ENCODE peak calls at places on chromosomes 3 and 15, in eight cellular contexts. N is AG09309, I is fibroblast of mammary gland, Y is K562, J is adrenal gland, C is GM23338, W is fibroblast of the aortic adventitia, H is bronchial epithelial cell. U is an unnamed sample.

GRCh38 chr15:67178569-67179210 is 75.8 kb downstream of the AAGAB start:
- DNase-seq in N (peak), I (peak), Y (peak), J (no peak), C (no peak), W (peak), H (peak), U (no peak)

GRCh38 chr15:99265541-99266070 is 14.3 kb downstream of the LRRC28 start:
- DNase-seq in N (no peak), I (no peak), Y (no peak), J (no peak), C (no peak), W (no peak), H (no peak), U (no peak)

GRCh38 chr3:169744332-169745054 is 20.4 kb downstream of the TERC start:
- DNase-seq in N (no peak), I (peak), Y (no peak), J (no peak), C (peak), W (peak), H (peak), U (no peak)

GRCh38 chr3:65958216-65958615 is 80.5 kb downstream of the MAGI1 start:
- DNase-seq in N (no peak), I (no peak), Y (no peak), J (no peak), C (no peak), W (no peak), H (no peak), U (no peak)

GRCh38 chr3:41259449-41260062 is 60.3 kb downstream of the CTNNB1 start:
- DNase-seq in N (no peak), I (peak), Y (no peak), J (no peak), C (no peak), W (no peak), H (peak), U (no peak)

GRCh38 chr3:124812291-124813265 is 74.6 kb downstream of the ITGB5 start:
- DNase-seq in N (peak), I (peak), Y (peak), J (no peak), C (no peak), W (peak), H (peak), U (no peak)

GRCh38 chr3:20047940-20048339 is 7.7 kb downstream of the KAT2B start:
- DNase-seq in N (no peak), I (no peak), Y (no peak), J (no peak), C (no peak), W (peak), H (no peak), U (no peak)

GRCh38 chr15:81887913-81888312 is 157.9 kb downstream of the MEX3B start:
- DNase-seq in N (peak), I (peak), Y (no peak), J (no peak), C (no peak), W (peak), H (peak), U (no peak)

GRCh38 chr15:92906563-92907081 is 6.5 kb downstream of the CHD2 start:
- DNase-seq in N (no peak), I (peak), Y (peak), J (no peak), C (no peak), W (peak), H (peak), U (no peak)

GRCh38 chr15:34154725-34155204 is 52.9 kb downstream of the PGBD4 start:
- DNase-seq in N (no peak), I (peak), Y (peak), J (no peak), C (peak), W (no peak), H (peak), U (no peak)

DNA sequence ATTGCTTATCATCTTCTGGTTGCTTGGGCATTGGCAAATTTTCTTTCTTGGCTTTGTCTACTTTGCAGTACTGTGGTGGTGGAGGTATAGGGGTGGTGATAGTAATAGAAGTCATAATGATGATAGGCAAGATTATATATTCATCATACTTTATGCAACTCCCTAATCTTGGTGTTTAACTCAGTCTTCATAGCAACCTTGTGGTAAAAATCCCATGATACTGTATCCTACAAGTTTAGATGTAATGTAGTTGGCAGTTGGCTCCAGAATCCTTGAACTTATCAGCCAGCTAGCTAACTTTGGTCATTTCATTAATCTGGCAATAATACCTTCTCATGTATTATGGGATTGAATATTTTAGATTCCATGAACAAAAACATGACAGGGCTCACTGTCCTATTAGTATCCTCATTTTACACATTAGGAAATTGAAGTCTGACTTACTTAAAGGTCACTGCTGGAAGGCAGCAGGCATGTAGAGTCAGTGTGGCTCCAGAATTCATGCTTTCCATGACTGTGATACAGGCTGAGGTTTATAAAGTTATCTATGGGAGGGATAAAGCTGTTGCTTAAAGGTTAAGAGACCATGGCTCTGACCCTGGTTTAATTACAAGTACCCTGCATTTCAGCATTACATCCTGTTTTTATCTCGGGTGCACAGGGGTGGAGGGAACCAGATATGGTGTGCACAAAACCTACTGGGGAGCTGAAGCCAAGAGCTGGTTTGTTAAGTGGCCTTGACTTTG is 33.3 kb downstream of the RBMS3 start:
- DNase-seq in N (no peak), I (no peak), Y (no peak), J (no peak), C (no peak), W (peak), H (no peak), U (no peak)
- TF ChIP-seq CTCF in N (no peak), I (no peak), Y (no peak), J (no peak), C (no peak), W (no peak), H (no peak), U (no peak)

DNA sequence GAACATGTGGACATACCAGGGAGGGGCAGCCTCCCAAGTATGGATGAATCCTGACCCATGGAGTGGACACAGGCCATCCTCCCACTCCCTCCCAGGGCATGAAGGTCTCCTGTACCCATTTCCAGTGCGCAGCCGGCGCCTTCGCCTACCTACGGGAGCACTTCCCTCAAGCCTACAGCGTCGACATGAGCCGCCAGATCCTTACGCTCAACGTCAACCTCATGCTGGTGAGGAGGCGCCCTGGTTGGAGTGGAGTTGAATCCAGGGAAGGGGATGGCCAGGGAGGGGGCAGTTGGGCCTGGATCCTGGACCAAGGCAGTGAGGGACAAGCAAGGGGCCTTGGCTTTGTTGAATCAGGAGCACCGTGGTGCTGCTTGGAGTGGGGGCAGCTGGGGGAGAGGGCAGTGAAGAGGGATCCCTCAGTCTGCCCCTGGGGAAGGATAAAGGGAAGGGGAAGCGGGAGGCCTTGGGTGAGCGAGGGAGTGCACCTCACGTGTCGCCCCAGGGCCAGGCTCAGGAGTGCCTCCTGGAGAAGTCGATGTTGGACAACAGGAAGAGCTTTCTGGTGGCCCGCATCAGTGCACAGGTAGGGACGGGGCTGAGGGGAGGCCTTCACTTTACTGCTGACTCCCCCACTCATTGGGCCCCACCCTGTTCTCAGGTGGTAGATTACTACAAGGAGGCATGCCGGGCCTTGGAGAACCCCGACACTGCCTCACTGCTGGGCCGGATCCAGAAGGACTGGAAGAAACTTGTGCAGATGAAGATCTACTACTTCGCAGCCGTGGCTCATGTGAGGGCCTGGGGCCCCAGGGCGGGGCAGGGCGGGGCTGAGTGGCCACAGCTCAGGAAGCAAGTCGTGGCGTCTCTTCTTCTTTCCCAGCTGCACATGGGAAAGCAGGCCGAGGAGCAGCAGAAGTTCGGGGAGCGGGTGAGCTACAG is 25.3 kb downstream of the PTPN23 start:
- DNase-seq in N (no peak), I (no peak), Y (peak), J (no peak), C (no peak), W (no peak), H (peak), U (no peak)
- TF ChIP-seq CTCF in N (no peak), I (no peak), Y (no peak), J (no peak), C (no peak), W (no peak), H (no peak), U (no peak)

GRCh38 chr15:65068436-65068835 is 645 bp upstream of the RASL12 start:
- DNase-seq in N (no peak), I (peak), Y (no peak), J (no peak), C (no peak), W (no peak), H (no peak), U (no peak)

GRCh38 chr15:65067334-65067644 is 502 bp downstream of the RASL12 start:
- DNase-seq in N (no peak), I (no peak), Y (no peak), J (no peak), C (no peak), W (no peak), H (no peak), U (no peak)

GRCh38 chr15:65066635-65067333 is 1.0 kb downstream of the RASL12 start:
- DNase-seq in N (no peak), I (no peak), Y (no peak), J (no peak), C (peak), W (no peak), H (no peak), U (no peak)

GRCh38 chr15:65067645-65068416 is at the start of gene RASL12:
- DNase-seq in N (no peak), I (no peak), Y (no peak), J (no peak), C (peak), W (no peak), H (no peak), U (no peak)

DNA sequence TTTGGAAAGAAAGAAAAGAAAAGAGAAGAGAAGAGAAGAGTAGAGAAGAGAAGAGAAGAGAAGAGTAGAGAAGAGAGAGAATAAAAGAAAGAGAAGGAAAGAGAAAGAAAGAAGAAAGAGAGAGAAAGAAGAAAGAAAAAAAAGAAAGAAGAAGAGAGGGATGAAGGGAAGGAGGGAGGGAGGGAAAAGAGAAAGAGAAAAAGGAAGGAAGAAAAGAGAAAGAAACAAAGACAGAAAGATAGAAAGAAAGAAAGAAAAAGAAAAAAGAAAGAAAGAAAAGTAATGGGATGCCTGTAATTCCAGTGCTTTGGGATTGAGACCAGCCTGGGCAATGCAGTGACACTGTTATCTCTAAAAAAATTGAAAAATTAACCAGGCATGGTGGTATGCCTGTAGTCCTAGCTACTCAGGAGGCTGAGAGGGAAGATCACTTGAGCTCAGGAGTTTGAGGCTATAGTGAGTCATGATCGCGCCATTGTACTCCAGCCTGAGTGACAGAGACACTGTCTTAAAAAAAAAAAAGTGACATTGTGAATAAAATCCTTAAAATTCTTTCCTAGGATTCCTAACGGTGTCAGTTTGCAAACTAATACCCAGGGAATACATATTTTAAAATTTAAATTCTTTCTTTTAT is 1.7 kb downstream of the RASL12 start:
- DNase-seq in N (no peak), I (peak), Y (no peak), J (no peak), C (no peak), W (peak), H (no peak), U (no peak)
- TF ChIP-seq CTCF in N (no peak), I (no peak), Y (no peak), J (no peak), C (no peak), W (no peak), H (no peak), U (no peak)

GRCh38 chr3:88061749-88062148 is 2.7 kb downstream of the ZNF654 start:
- DNase-seq in N (no peak), I (no peak), Y (no peak), J (no peak), C (no peak), W (peak), H (peak), U (no peak)

GRCh38 chr3:88058593-88059379 is at the start of the genes CGGBP1 and ZNF654:
- DNase-seq in N (peak), I (peak), Y (peak), J (peak), C (peak), W (peak), H (peak), U (peak)

GRCh38 chr3:88058322-88058592 is 548 bp downstream of the CGGBP1 start:
- DNase-seq in N (no peak), I (no peak), Y (no peak), J (no peak), C (no peak), W (no peak), H (no peak), U (no peak)

GRCh38 chr3:88059380-88060160 is 515 bp downstream of the ZNF654 start:
- DNase-seq in N (no peak), I (no peak), Y (peak), J (peak), C (peak), W (peak), H (peak), U (no peak)

DNA sequence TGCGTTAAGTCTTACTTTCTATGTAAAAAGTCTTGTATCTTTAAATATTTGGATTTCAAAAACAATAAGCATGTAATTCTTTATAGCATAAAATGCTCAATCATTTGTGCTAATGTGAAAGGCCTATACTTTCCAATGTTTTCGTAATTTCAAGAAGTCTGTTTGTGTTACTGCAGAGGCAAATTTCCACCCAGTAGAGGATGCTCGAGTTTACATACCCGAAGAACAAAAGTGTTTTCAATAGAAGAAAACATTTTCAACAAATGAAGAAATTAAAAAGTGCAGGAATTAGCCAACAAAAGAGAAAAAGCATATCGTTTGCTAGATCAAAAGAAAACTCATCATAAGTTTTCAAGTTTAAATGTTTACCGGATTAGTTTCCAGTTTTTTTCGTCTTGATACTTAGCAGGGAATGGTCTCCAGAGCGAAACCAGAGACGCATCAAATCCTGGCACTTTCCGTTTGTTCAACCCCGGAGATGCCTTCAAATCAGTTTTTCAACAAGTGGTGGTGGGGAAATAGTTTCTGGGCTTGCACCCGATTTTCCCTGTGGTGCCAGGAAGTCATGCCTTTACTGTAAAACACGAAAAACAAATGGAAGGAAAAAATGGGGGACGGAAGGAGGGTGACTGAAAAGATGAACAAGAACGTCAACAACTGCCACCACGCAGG is 1.0 kb downstream of the CGGBP1 start:
- DNase-seq in N (no peak), I (peak), Y (no peak), J (no peak), C (no peak), W (peak), H (peak), U (no peak)
- TF ChIP-seq CTCF in N (peak), I (peak), Y (no peak), J (no peak), C (no peak), W (peak), H (no peak), U (peak)

DNA sequence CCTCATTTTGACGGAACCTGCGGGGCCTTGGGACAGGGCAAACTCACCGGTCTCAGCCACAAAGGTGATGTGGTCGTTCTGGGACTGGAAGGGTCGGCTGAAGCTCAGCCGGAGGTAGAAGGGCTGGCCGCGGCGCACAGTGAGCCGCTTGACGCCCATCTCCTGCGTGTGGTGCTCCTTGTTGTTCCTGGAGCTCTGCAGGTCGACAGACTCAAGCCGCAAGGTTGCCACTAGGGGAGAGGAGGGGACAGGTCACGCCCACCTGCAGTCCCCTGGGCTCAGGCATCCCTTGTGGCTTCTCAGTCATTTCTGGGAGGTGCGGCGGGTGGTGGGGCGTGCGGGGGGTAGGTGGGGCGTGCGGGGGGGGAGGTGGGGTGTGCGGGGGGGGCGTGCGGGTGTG is 26.7 kb upstream of the TGM5 start:
- DNase-seq in N (no peak), I (no peak), Y (peak), J (no peak), C (peak), W (no peak), H (no peak), U (peak)
- TF ChIP-seq CTCF in N (no peak), I (no peak), Y (no peak), J (no peak), C (peak), W (no peak), H (no peak), U (no peak)

U was measured in BE2C.